ENCODE peak calls at places on chromosome 13, in four cellular contexts. Y is H1, U is HepG2, O is K562. M is an unnamed sample.

GRCh38 chr13:94411747-94412146 is 67.7 kb downstream of the DCT start:
- DNase-seq in Y (no peak), O (no peak), U (no peak), M (no peak)

GRCh38 chr13:20772401-20773131 is 1.2 kb downstream of the EEF1AKMT1 start:
- DNase-seq in O (peak), U (no peak), Y (no peak), M (no peak)

GRCh38 chr13:100529666-100530065 is 58.9 kb downstream of the GGACT start:
- DNase-seq in Y (peak), U (no peak), O (no peak), M (no peak)

GRCh38 chr13:70960841-70961443 is 852.7 kb upstream of the KLHL1 start:
- DNase-seq in O (no peak), Y (no peak), U (peak), M (peak)

GRCh38 chr13:44004881-44005280 is 125.2 kb downstream of the LACC1 start:
- DNase-seq in O (no peak), U (no peak), Y (no peak), M (no peak)

GRCh38 chr13:98239156-98240076 is 62.3 kb upstream of the RNF113B start:
- DNase-seq in Y (peak), U (no peak), O (no peak), M (no peak)

GRCh38 chr13:109595466-109595865 is 190.9 kb downstream of the IRS2 start:
- DNase-seq in U (no peak), O (no peak), Y (no peak), M (no peak)

GRCh38 chr13:110274687-110275086 is 32.3 kb downstream of the COL4A1 start:
- DNase-seq in O (no peak), Y (peak), U (no peak), M (no peak)

GRCh38 chr13:80047406-80047805 is 293.5 kb downstream of the SPRY2 start:
- DNase-seq in Y (no peak), O (no peak), U (no peak), M (no peak)

GRCh38 chr13:114282143-114282685 is 813 bp downstream of the UPF3A start:
- DNase-seq in O (peak), U (peak), Y (peak), M (peak)

GRCh38 chr13:21966014-21966413 is 295.1 kb downstream of the FGF9 start:
- DNase-seq in U (no peak), Y (no peak), O (no peak), M (no peak)

GRCh38 chr13:95676100-95676774 is 702 bp upstream of the DNAJC3 start:
- DNase-seq in Y (no peak), O (peak), U (peak), M (no peak)

GRCh38 chr13:49649244-49649962 is 21.1 kb downstream of the ARL11 start:
- DNase-seq in U (peak), O (no peak), Y (no peak), M (no peak)

GRCh38 chr13:33642374-33643065 is 175.4 kb upstream of the RFC3 start:
- DNase-seq in Y (no peak), U (peak), O (no peak), M (no peak)

GRCh38 chr13:44713793-44714469 is 137.8 kb upstream of the TSC22D1 start:
- DNase-seq in Y (no peak), O (no peak), U (peak), M (no peak)

GRCh38 chr13:25881946-25882574 is 169.8 kb downstream of the SHISA2 start:
- DNase-seq in Y (no peak), U (no peak), O (no peak), M (no peak)

GRCh38 chr13:32622827-32623226 is 36.6 kb downstream of the PDS5B start:
- DNase-seq in O (no peak), Y (no peak), U (no peak), M (no peak)

GRCh38 chr13:50707533-50708096 is 135.9 kb downstream of the DLEU7 start:
- DNase-seq in Y (no peak), O (no peak), U (no peak), M (no peak)

GRCh38 chr13:36282818-36283432 is 14.7 kb downstream of the CCDC169 start:
- DNase-seq in O (peak), U (peak), Y (no peak), M (no peak)

GRCh38 chr13:27012482-27013197 is 159.0 kb downstream of the USP12 start:
- DNase-seq in Y (peak), U (no peak), O (no peak), M (no peak)

GRCh38 chr13:41746259-41746658 is 214.7 kb downstream of the VWA8 start:
- DNase-seq in U (no peak), O (no peak), Y (no peak), M (no peak)

GRCh38 chr13:108850706-108851105 is 221.3 kb downstream of the MYO16 start:
- DNase-seq in U (no peak), O (no peak), Y (no peak), M (no peak)

GRCh38 chr13:48859168-48860105 is 116.3 kb upstream of the FNDC3A start:
- DNase-seq in Y (no peak), O (peak), U (no peak), M (no peak)

GRCh38 chr13:77691871-77692270 is 5.6 kb upstream of the SLAIN1 start:
- DNase-seq in O (no peak), U (no peak), Y (no peak), M (no peak)

GRCh38 chr13:106143930-106144709 is 391.3 kb downstream of the EFNB2 start:
- DNase-seq in Y (no peak), U (no peak), O (no peak), M (no peak)

GRCh38 chr13:37534181-37534580 is 64.4 kb downstream of the POSTN start:
- DNase-seq in U (no peak), Y (no peak), O (no peak), M (no peak)

GRCh38 chr13:43407023-43407581 is 379.7 kb downstream of the ENOX1 start:
- DNase-seq in U (no peak), Y (no peak), O (no peak), M (no peak)

GRCh38 chr13:33606692-33607091 is 211.3 kb upstream of the RFC3 start:
- DNase-seq in Y (no peak), O (no peak), U (no peak), M (no peak)

GRCh38 chr13:100490692-100491091 is 97.9 kb downstream of the GGACT start:
- DNase-seq in Y (peak), U (no peak), O (no peak), M (no peak)

GRCh38 chr13:34816543-34816942 is 125.5 kb upstream of the NBEA start:
- DNase-seq in O (no peak), Y (no peak), U (no peak), M (no peak)

GRCh38 chr13:76635232-76636021 is 250.8 kb downstream of the KCTD12 start:
- DNase-seq in O (no peak), Y (no peak), U (no peak), M (no peak)

GRCh38 chr13:109390391-109390790 is 396.0 kb downstream of the IRS2 start:
- DNase-seq in O (no peak), U (no peak), Y (no peak), M (no peak)

GRCh38 chr13:47109028-47109427 is 212.2 kb upstream of the HTR2A start:
- DNase-seq in O (no peak), U (no peak), Y (no peak), M (no peak)

GRCh38 chr13:95304446-95304845 is 3.2 kb upstream of the ABCC4 start:
- DNase-seq in Y (no peak), O (no peak), U (no peak), M (no peak)

GRCh38 chr13:19888799-19889198 is 25.4 kb upstream of the ZMYM5 start:
- DNase-seq in Y (no peak), O (no peak), U (no peak), M (no peak)

GRCh38 chr13:58181111-58181510 is 549.6 kb downstream of the PCDH17 start:
- DNase-seq in U (no peak), O (no peak), Y (no peak), M (no peak)

GRCh38 chr13:93218583-93218982 is 8.0 kb upstream of the GPC6 start:
- DNase-seq in U (no peak), Y (no peak), O (no peak), M (no peak)

GRCh38 chr13:93220073-93220472 is 6.5 kb upstream of the GPC6 start:
- DNase-seq in Y (no peak), U (no peak), O (no peak), M (no peak)

GRCh38 chr13:93216122-93216521 is 10.5 kb upstream of the GPC6 start:
- DNase-seq in O (no peak), Y (no peak), U (no peak), M (no peak)

DNA sequence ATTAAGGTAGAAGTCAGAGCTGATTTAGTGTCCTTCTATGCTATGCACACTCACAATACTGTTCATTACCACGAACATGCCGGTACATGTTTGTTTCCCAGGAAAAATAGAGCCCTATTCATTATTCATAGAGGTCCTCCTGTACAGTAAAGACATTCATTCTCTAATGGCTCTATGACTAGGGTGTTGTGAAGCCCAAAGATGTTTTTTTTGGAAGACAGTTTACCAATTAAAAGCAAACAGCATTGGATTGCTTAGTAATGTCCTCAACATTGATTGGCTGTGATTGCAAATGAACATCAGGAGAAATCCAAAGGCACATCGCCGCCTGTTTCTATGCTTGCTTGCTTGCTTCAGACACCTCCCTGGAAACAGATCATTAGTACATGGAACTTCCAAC is 8.9 kb upstream of the GPC6 start:
- DNase-seq in O (no peak), Y (no peak), U (peak), M (no peak)
- H3K4me2 ChIP-seq in O (no peak), Y (no peak), U (no peak), M (no peak)

DNA sequence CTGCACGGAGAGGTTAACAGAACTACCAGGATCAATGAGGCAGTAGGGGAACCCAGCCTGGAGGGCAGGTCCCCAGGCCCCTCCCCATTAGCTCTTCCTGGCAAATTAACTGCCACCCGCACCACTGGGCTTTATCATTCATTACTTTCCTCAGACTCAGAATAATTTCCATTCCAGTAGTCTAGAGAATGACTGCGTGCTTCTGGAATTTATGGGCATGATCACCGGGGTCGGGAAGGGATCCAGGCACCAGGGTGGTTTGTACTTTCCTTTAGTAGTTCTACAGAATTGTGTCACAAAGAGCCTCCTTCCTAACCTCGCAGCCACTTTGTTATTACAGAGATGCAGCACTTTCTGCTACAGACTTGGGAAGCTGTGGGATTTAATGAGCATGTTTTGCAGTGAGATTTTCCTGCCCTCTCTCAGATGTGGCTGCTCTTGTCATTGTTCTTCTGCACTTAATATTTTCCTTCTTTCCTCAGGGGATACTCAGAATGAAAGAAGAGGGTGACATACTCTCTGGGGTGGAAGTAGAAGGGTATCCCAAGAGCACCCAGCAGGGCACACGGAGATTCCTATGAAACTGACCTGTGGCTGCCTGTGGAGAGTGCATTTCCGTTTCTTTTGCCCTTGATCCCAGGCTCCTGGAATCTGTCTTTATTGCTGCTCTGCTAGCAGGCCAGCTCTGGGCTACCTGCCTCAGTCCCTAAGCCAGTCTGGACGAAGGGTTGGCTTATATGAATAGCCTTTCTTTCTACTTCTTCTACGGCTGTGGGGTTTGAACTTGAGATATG is 285.0 kb upstream of the SLC10A2 start:
- DNase-seq in Y (peak), O (no peak), U (no peak), M (no peak)
- TF ChIP-seq USF2 in Y (no peak), O (no peak), U (no peak), M (no peak)

DNA sequence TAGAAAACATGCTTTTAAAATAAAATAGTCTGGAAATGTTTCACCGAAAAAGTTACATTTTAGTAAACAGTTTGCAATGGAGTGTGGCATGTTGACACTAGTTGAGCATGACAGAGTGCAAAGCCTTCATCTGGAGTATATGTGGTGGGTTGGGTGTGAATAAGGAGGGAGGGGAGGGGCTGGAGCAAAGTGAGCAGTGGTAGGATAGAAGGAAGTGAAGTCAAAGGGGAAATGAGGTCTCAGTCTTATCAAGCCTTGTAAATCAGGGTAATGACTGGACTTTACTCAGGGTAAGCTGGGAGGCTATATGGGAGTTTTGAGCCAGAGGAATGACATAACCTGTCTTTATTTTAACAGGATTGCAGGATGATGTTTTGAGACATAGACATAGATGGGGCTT is 222.8 kb downstream of the PCDH20 start:
- DNase-seq in U (no peak), Y (no peak), O (no peak), M (no peak)
- TF ChIP-seq EZH2 in U (no peak), Y (no peak), O (no peak), M (no peak)

GRCh38 chr13:55439450-55439849 is 1701.3 kb upstream of the PRR20A start:
- DNase-seq in U (no peak), Y (no peak), O (no peak), M (no peak)
- H3K4me2 ChIP-seq in U (no peak), Y (no peak), O (no peak), M (no peak)

DNA sequence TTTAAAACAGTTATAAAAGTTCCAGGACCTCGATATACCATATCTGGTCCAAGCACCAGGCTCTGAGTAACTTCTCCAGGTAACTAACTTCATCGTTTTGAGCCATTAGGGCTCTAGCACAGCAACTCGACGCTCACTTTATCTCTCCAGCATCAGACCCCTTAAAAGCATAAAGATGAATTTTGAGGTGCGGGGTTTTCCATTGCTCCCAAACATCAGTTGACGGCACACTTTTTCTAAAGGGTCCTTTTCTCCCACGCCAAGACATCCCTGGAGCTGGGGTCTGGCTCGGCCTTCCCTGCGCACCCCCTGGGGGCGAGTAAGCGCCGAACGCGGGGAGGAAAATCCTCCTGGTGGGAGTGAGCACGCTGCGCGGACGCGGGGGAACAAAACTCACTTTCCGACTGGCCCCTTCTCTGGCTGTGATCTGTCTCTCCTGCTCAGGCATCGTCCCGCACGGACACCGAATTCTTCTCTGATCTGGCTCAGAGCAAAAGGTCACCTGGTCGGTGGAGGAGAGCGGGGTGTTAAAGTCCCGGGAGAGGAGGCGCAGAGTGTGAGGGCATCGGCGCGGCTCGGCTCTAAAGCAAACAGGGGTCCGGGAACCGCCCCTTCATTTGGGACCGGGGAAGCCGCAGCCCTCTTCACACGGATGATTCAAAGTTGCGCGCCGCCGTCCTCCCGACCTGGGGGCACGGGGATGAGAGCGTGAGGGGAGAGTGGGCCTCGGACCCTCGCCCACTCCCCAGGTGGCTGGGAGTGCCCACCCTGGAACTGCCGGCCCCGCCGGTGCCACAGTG is at the start of gene ATP7B:
- DNase-seq in O (peak), Y (peak), U (peak), M (no peak)
- TF ChIP-seq USF2 in O (no peak), Y (no peak), U (no peak), M (no peak)

GRCh38 chr13:66805657-66806056 is 424.5 kb downstream of the PCDH9 start:
- DNase-seq in U (no peak), Y (no peak), O (no peak), M (no peak)

GRCh38 chr13:66809496-66809895 is 420.6 kb downstream of the PCDH9 start:
- DNase-seq in O (no peak), Y (no peak), U (no peak), M (no peak)

GRCh38 chr13:66803013-66803739 is 427.0 kb downstream of the PCDH9 start:
- DNase-seq in Y (no peak), O (no peak), U (no peak), M (no peak)

DNA sequence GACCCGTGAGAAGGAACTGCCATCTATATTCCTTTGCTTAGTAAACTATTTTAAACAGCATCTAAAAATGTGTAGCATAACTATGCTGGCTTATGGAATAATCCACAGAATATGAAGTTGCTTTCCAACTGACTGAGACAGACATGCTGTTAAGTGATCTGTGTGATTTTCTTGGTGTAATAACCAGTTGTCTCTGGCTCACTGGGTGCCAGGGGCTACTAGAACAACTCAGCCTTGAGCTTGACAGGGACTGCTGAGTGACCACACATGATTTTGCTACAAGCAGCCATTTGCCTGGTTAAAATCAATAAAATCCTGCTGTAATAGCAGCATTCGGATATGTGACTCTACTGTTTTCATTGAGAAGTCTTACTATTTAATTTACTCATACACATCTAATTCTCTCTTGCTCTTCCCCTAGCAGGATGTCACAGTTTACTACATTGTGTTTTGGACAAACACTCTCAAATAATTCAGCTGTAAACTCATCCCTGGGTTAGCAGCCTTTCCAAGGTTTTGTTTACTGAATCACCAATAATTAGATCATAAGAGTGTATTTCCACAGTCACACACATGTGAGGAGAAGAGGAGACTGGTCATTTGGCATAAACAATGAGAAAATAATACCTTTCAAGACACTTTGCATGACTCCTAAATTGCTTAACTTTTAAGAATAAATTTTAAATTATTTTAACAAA is 426.2 kb downstream of the PCDH9 start:
- DNase-seq in Y (no peak), O (no peak), U (no peak), M (no peak)
- TF ChIP-seq EZH2 in Y (no peak), O (no peak), U (no peak), M (no peak)

DNA sequence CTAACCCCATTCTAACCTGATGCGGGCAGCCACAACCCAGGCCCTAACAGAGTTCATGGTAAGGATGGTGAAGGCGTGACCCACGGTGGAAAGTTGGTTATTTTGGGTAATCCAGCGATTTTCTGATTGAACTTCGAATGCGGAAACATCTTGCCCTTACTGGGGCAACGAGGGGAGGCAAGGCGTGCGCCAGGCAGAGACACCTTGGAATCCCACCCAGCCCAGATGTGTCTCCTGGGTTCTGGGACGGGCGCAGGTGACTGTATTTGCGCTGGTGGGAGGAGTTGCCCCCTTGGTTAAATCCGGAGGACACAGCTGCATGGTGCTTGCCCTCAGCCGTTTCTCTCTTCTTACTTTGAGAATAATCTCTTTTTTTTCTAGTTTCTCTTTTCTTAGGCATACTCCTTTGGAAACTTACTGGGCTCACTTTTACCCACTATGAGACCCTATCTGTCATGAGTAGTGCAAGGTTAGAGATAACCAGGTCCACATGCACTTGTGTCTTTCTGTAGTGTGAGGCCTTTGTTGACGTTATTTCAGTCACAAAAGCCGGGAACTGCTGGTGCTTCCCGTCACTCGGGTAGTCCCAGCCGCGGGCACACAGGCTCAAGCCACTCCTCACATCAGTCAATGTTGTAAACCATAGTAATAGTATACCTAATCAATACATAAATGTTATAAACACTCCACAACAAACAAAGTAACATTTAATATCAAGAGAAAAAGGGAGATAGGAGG is 81.5 kb downstream of the ATP11A start:
- DNase-seq in O (no peak), U (no peak), Y (no peak), M (no peak)
- H3K4me2 ChIP-seq in O (no peak), U (no peak), Y (no peak), M (no peak)